ENCODE peak calls at places on chromosomes 3 and 15, in five cellular contexts. Q is stimulated activated effector memory CD8-positive, alpha-beta T cell treated with anti-CD3 and anti-CD28 coated beads, Interleukin-12 subunit alpha, Interleukin-12 subunit beta, amount 100 ng/mL, for 72 hours; S is lower lobe of right lung; N is SK-N-SH treated with all-trans-retinoic acid at 6 μM for 48 hours; H is naive thymus-derived CD4-positive, alpha-beta T cell. T is an unnamed sample.

GRCh38 chr3:156630081-156630772 is 44.2 kb upstream of the TIPARP start:
- ATAC-seq in Q (no peak), S (no peak), N (peak), H (no peak), T (no peak)

GRCh38 chr3:130968231-130968630 is 58.4 kb downstream of the ASTE1 start:
- ATAC-seq in Q (no peak), S (no peak), N (no peak), H (no peak), T (no peak)

GRCh38 chr3:197749601-197750395 is at the start of gene FYTTD1:
- ATAC-seq in Q (peak), S (peak), N (peak), H (peak), T (peak)

GRCh38 chr3:30638685-30639412 is 32.4 kb downstream of the TGFBR2 start:
- ATAC-seq in Q (no peak), S (no peak), N (peak), H (no peak), T (no peak)

GRCh38 chr15:67897646-67898045 is 57.8 kb upstream of the RNU6-1 start:
- ATAC-seq in Q (no peak), S (no peak), N (no peak), H (no peak), T (no peak)

GRCh38 chr3:41450416-41451231 is 251.3 kb downstream of the CTNNB1 start:
- ATAC-seq in Q (no peak), S (no peak), N (peak), H (no peak), T (no peak)

GRCh38 chr15:73078722-73079121 is 26.5 kb downstream of the NEO1 start:
- ATAC-seq in Q (no peak), S (peak), N (peak), H (no peak), T (no peak)

GRCh38 chr3:28000608-28001007 is 240.8 kb upstream of the CMC1 start:
- ATAC-seq in Q (no peak), S (no peak), N (no peak), H (no peak), T (no peak)

GRCh38 chr3:148606979-148607378 is 90.7 kb upstream of the AGTR1 start:
- ATAC-seq in Q (no peak), S (no peak), N (no peak), H (no peak), T (peak)

GRCh38 chr3:115085197-115085865 is 61.8 kb downstream of the ZBTB20 start:
- ATAC-seq in Q (no peak), S (no peak), N (no peak), H (no peak), T (no peak)

GRCh38 chr3:55267206-55267930 is 219.7 kb downstream of the WNT5A start:
- ATAC-seq in Q (no peak), S (no peak), N (no peak), H (no peak), T (no peak)

GRCh38 chr15:40466426-40467259 is 4.1 kb upstream of the CHST14 start:
- ATAC-seq in Q (no peak), S (no peak), N (no peak), H (no peak), T (no peak)

GRCh38 chr3:190301591-190301990 is 20.7 kb downstream of the CLDN1 start:
- ATAC-seq in Q (no peak), S (no peak), N (no peak), H (peak), T (no peak)

GRCh38 chr15:24977686-24978085 is 22.9 kb downstream of the SNRPN start:
- ATAC-seq in Q (no peak), S (no peak), N (no peak), H (no peak), T (no peak)

GRCh38 chr15:62124953-62125263 is 40.2 kb downstream of the C2CD4B start:
- ATAC-seq in Q (no peak), S (no peak), N (no peak), H (no peak), T (no peak)

GRCh38 chr15:73838795-73839565 is 34.4 kb upstream of the TBC1D21 start:
- ATAC-seq in Q (no peak), S (peak), N (peak), H (no peak), T (peak)

T was measured in gastroesophageal sphincter.